ENCODE peak calls at places on chromosomes 11 and 22, in nine cellular contexts. E is dorsolateral prefrontal cortex, U is hepatocyte, F is cardiac muscle cell, R is heart right ventricle, N is HFF-Myc, M is lower lobe of right lung, D is brain microvascular endothelial cell, C is endodermal cell. P is an unnamed sample.

GRCh38 chr11:48669146-48669545 is 180.6 kb downstream of the OR4A47 start:
- DNase-seq in E (no peak), U (no peak), F (no peak), R (no peak), N (no peak), M (no peak), D (no peak), C (no peak), P (no peak)

GRCh38 chr11:132024587-132025295 is 654.3 kb downstream of the NTM start:
- DNase-seq in E (no peak), U (no peak), F (no peak), R (no peak), N (no peak), M (no peak), D (peak; percentile 89), C (no peak), P (peak; percentile 63)

GRCh38 chr11:76023408-76024068 is 182.8 kb downstream of the WNT11 start:
- DNase-seq in E (no peak), U (no peak), F (no peak), R (no peak), N (no peak), M (no peak), D (no peak), C (no peak), P (no peak)

GRCh38 chr22:24500251-24500820 is 5.2 kb downstream of the UPB1 start:
- DNase-seq in E (no peak), U (peak; percentile 52), F (no peak), R (no peak), N (no peak), M (no peak), D (no peak), C (no peak), P (no peak)

GRCh38 chr22:26489447-26490036 is 5.9 kb downstream of the SRRD start:
- DNase-seq in E (no peak), U (no peak), F (no peak), R (no peak), N (no peak), M (no peak), D (no peak), C (no peak), P (no peak)

GRCh38 chr11:67287355-67288197 is 1.5 kb upstream of the ANKRD13D start:
- DNase-seq in E (no peak), U (no peak), F (no peak), R (no peak), N (no peak), M (peak; percentile 26), D (no peak), C (no peak), P (no peak)

GRCh38 chr22:43226368-43226979 is 39.5 kb upstream of the TTLL12 start:
- DNase-seq in E (no peak), U (peak; percentile 75), F (peak; percentile 67), R (no peak), N (no peak), M (no peak), D (peak; percentile 9), C (peak; percentile 94), P (no peak)

GRCh38 chr11:65209711-65210360 is 28.1 kb downstream of the CAPN1 start:
- DNase-seq in E (no peak), U (no peak), F (no peak), R (no peak), N (no peak), M (no peak), D (no peak), C (peak; percentile 28), P (no peak)

GRCh38 chr11:13375798-13376197 is 87.2 kb downstream of the BTBD10 start:
- DNase-seq in E (no peak), U (no peak), F (no peak), R (no peak), N (no peak), M (no peak), D (no peak), C (no peak), P (no peak)

GRCh38 chr11:617912-618682 is 2.3 kb upstream of the IRF7 start:
- DNase-seq in E (no peak), U (no peak), F (no peak), R (no peak), N (no peak), M (no peak), D (no peak), C (no peak), P (no peak)

GRCh38 chr11:72293910-72294533 is 50.0 kb upstream of the PHOX2A start:
- DNase-seq in E (no peak), U (no peak), F (no peak), R (no peak), N (no peak), M (no peak), D (no peak), C (peak; percentile 28), P (no peak)

GRCh38 chr11:62664405-62665074 is 470 bp downstream of the C11orf98 start:
- DNase-seq in E (no peak), U (peak; percentile 78), F (peak; percentile 75), R (no peak), N (no peak), M (peak; percentile 67), D (no peak), C (peak; percentile 88), P (no peak)

GRCh38 chr22:19874307-19875060 is 19.8 kb upstream of the GNB1L start:
- DNase-seq in E (peak; percentile 46), U (no peak), F (peak; percentile 87), R (no peak), N (no peak), M (peak; percentile 90), D (no peak), C (peak; percentile 70), P (no peak)

GRCh38 chr22:36332623-36333331 is 55.0 kb downstream of the MYH9 start:
- DNase-seq in E (no peak), U (peak; percentile 71), F (peak; percentile 67), R (no peak), N (peak; percentile 81), M (peak; percentile 61), D (peak; percentile 70), C (peak; percentile 69), P (no peak)

GRCh38 chr11:102946237-102946636 is 9.3 kb downstream of the MMP13 start:
- DNase-seq in E (no peak), U (no peak), F (no peak), R (no peak), N (no peak), M (no peak), D (no peak), C (no peak), P (no peak)

DNA sequence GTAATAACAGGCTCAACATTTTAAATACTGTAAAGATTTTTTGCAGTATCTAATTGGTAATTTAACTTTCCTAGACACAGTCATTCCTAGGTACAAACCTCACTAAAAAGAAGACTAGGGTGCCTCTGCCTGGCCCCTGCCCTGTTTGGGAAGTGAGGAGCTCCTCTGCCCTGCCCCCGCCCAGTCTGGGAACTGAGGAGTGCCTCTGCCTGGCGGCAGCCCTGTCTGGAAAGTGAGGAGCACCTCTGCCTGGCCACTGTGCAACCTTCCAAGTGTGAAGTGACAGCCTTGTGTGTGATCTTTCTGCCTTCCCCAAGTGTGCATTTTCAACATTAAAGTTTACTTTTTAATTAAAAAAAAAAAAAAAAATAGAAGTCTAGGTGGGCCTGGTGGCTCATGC is 4.2 kb downstream of the CHORDC1 start:
- DNase-seq in E (no peak), U (no peak), F (peak; percentile 50), R (peak; percentile 13), N (no peak), M (peak; percentile 36), D (no peak), C (peak; percentile 69), P (no peak)
- H3K4me3 ChIP-seq in E (no peak overlapping the region), U (no peak overlapping the region), F (no peak overlapping the region), R (no peak overlapping the region), N (no peak overlapping the region), M (no peak overlapping the region), D (no peak overlapping the region), C (no peak overlapping the region), P (no peak overlapping the region)

GRCh38 chr11:74634537-74634936 is 42.2 kb downstream of the POLD3 start:
- DNase-seq in E (no peak), U (peak; percentile 38), F (no peak), R (no peak), N (no peak), M (no peak), D (peak; percentile 39), C (no peak), P (no peak)
- TF ChIP-seq CTCF in E (peak; percentile 31), U (peak; percentile 51), F (peak; percentile 50), R (no peak), N (no peak), M (no peak), D (peak; percentile 54), C (peak; percentile 62), P (peak; percentile 32)

GRCh38 chr11:16924462-16924825 is 89.8 kb downstream of the PLEKHA7 start:
- DNase-seq in E (no peak), U (no peak), F (no peak), R (no peak), N (no peak), M (no peak), D (no peak), C (no peak), P (no peak)
- H3K4me3 ChIP-seq in E (peak overlapping the region; percentile 65), U (no peak overlapping the region), F (peak overlapping the region; percentile 78), R (peak overlapping the region; percentile 62), N (no peak overlapping the region), M (peak overlapping the region; percentile 54), D (no peak overlapping the region), C (peak overlapping the region; percentile 82), P (no peak overlapping the region)

GRCh38 chr11:2699185-2699530 is 636 bp downstream of the KCNQ1OT1 start:
- DNase-seq in E (peak; percentile 45), U (no peak), F (peak; percentile 46), R (no peak), N (no peak), M (peak; percentile 56), D (no peak), C (no peak), P (no peak)

GRCh38 chr11:2699531-2700414 is at the start of gene KCNQ1OT1:
- DNase-seq in E (peak; percentile 92), U (peak; percentile 93), F (peak; percentile 88), R (peak; percentile 90), N (peak; percentile 83), M (peak; percentile 91), D (peak; percentile 88), C (peak; percentile 93), P (peak; percentile 60)

GRCh38 chr11:2697871-2698270 is 1.9 kb downstream of the KCNQ1OT1 start:
- DNase-seq in E (no peak), U (no peak), F (no peak), R (no peak), N (no peak), M (no peak), D (no peak), C (no peak), P (no peak)

GRCh38 chr11:2700415-2701211 is 819 bp upstream of the KCNQ1OT1 start:
- DNase-seq in E (peak; percentile 66), U (peak; percentile 72), F (peak; percentile 68), R (peak; percentile 67), N (no peak), M (peak; percentile 83), D (no peak), C (peak; percentile 85), P (no peak)

DNA sequence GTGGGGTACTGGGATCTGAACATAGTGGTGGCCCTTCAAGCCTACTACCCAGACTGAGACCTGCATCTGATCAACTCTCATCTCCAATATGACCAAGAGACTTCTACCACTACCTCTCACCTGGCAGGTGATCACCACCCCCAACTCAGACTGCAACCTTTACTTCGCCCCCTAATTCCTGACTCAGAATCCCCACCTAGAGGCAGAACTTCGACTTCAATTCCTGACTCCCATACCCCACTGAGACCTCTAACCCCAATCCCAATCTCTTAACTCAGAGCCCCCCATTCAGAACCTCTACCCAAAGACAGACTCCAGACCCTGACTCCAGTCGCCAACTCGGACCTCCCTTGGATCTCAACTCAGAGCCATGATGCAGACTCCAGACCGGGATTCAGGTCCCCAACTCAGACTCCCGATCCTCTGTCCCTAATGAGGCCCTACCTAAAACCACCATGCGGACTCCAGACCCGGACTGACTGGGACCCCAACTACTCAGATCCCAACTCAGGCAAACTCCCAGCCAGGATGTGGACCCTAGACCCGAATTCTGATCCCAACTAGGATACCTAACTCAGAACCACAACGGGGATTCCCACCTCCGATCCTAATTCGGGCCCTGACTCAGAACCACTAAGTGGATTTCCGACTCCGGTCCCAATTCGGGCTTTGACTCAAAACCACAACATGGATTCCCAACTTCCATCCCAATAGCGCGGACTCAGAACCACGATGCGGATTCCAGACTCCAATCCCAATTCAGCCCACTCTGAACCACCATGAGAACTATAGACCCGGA is 1.2 kb downstream of the KCNQ1OT1 start:
- DNase-seq in E (no peak), U (no peak), F (no peak), R (no peak), N (no peak), M (no peak), D (no peak), C (peak; percentile 59), P (no peak)
- TF ChIP-seq CTCF in E (no peak), U (no peak), F (peak; percentile 3), R (no peak), N (peak; percentile 7), M (no peak), D (peak; percentile 3), C (no peak), P (no peak)

P was measured in AG04449.